ENCODE peak calls at places on chromosomes 5 and 9, in six cellular contexts. J, H, E, P, R and T are unnamed samples.

GRCh38 chr5:135881244-135881643 is 14.4 kb downstream of the IL9 start:
- DNase-seq in E (no peak), R (no peak), H (peak; percentile 46), P (no peak), J (no peak), T (no peak)

GRCh38 chr5:102583663-102584062 is 84.9 kb upstream of the SLCO6A1 start:
- DNase-seq in J (peak; percentile 47), H (no peak), P (no peak), R (no peak), E (no peak), T (no peak)

GRCh38 chr5:116382874-116383266 is 191.8 kb downstream of the SEMA6A start:
- DNase-seq in R (no peak), P (no peak), E (no peak), H (no peak), J (no peak), T (no peak)

GRCh38 chr5:95862636-95863382 is 40.3 kb upstream of the GLRX start:
- DNase-seq in E (no peak), R (no peak), J (no peak), P (peak; percentile 77), H (no peak), T (no peak)

GRCh38 chr5:80960531-80961375 is 590 bp downstream of the RASGRF2 start:
- DNase-seq in P (no peak), J (peak; percentile 47), H (no peak), R (peak; percentile 62), E (peak; percentile 52), T (peak; percentile 35)

GRCh38 chr9:37776328-37776727 is 8.5 kb downstream of the EXOSC3 start:
- DNase-seq in P (peak; percentile 80), J (peak; percentile 24), E (no peak), R (no peak), H (no peak), T (no peak)

GRCh38 chr9:68825755-68826500 is 120.9 kb downstream of the PIP5K1B start:
- DNase-seq in H (no peak), J (no peak), E (no peak), R (no peak), P (no peak), T (no peak)

GRCh38 chr5:75265731-75266130 is 29.1 kb upstream of the ANKRD31 start:
- DNase-seq in J (peak; percentile 53), H (no peak), E (no peak), P (peak; percentile 45), R (no peak), T (no peak)

GRCh38 chr5:91332267-91333044 is 50.7 kb downstream of the ARRDC3 start:
- DNase-seq in R (no peak), H (no peak), J (peak; percentile 52), P (peak; percentile 58), E (no peak), T (no peak)

GRCh38 chr9:69009708-69010107 is 4.2 kb downstream of the PRKACG start:
- DNase-seq in J (no peak), E (no peak), H (no peak), P (no peak), R (no peak), T (no peak)

GRCh38 chr9:12748954-12749353 is 25.9 kb upstream of the LURAP1L start:
- DNase-seq in J (no peak), P (no peak), R (no peak), H (no peak), E (no peak), T (no peak)

GRCh38 chr5:139417214-139417613 is 13.3 kb upstream of the SPATA24 start:
- DNase-seq in J (peak; percentile 75), R (no peak), E (no peak), H (peak; percentile 77), P (no peak), T (no peak)

GRCh38 chr5:168893231-168893630 is 314.1 kb upstream of the PANK3 start:
- DNase-seq in P (no peak), E (no peak), R (no peak), J (no peak), H (no peak), T (no peak)

GRCh38 chr5:177312649-177313181 is 1.0 kb upstream of the MXD3 start:
- DNase-seq in J (peak; percentile 9), H (no peak), R (no peak), E (no peak), P (peak; percentile 37), T (no peak)

GRCh38 chr5:35183243-35183955 is 46.9 kb downstream of the PRLR start:
- DNase-seq in P (peak; percentile 69), H (no peak), R (no peak), J (peak; percentile 62), E (no peak), T (peak; percentile 47)

GRCh38 chr9:119304566-119304965 is 64.7 kb downstream of the BRINP1 start:
- DNase-seq in H (no peak), J (no peak), E (no peak), P (no peak), R (no peak), T (no peak)

GRCh38 chr9:94952553-94953373 is 226.3 kb downstream of the AOPEP start:
- DNase-seq in J (no peak), R (no peak), P (no peak), E (no peak), H (peak; percentile 84), T (peak; percentile 14)

GRCh38 chr5:40518511-40518917 is 161.2 kb upstream of the PTGER4 start:
- DNase-seq in R (no peak), H (no peak), J (peak; percentile 31), E (no peak), P (peak; percentile 78), T (no peak)

GRCh38 chr5:119313207-119313606 is 42.6 kb upstream of the TNFAIP8 start:
- DNase-seq in E (no peak), R (no peak), J (no peak), P (no peak), H (no peak), T (no peak)

GRCh38 chr9:10903969-10904368 is 291.2 kb upstream of the PTPRD start:
- DNase-seq in R (no peak), E (no peak), J (no peak), P (no peak), H (no peak), T (no peak)

GRCh38 chr5:93151896-93152295 is 429.1 kb downstream of the NR2F1-AS1 start:
- DNase-seq in H (no peak), J (no peak), E (no peak), R (no peak), P (no peak), T (no peak)